ENCODE peak calls at places on chromosomes 7 and 10, in seven cellular contexts. O is GM23338, L is hepatocyte, Y is MM.1S, X is PC-3, S is neural progenitor cell, F is OCI-LY7. V is an unnamed sample.

GRCh38 chr7:22723642-22724041 is 3.4 kb upstream of the IL6 start:
- DNase-seq in S (no peak), L (no peak), Y (no peak), X (no peak), O (no peak), F (no peak), V (no peak)

GRCh38 chr10:104767745-104768144 is 126.7 kb downstream of the SORCS3 start:
- DNase-seq in Y (no peak), L (no peak), X (no peak), O (no peak), S (no peak), F (no peak), V (peak; percentile 13)

GRCh38 chr10:126080879-126081331 is 184.5 kb downstream of the FANK1 start:
- DNase-seq in F (no peak), Y (no peak), O (no peak), L (no peak), X (no peak), S (no peak), V (no peak)

GRCh38 chr10:23173549-23174074 is 18.5 kb upstream of the PTF1A start:
- DNase-seq in S (peak; percentile 69), O (peak; percentile 49), L (no peak), F (no peak), Y (no peak), X (no peak), V (no peak)

GRCh38 chr10:34492081-34492480 is 323.0 kb downstream of the PARD3 start:
- DNase-seq in Y (no peak), S (no peak), L (no peak), X (peak; percentile 94), O (no peak), F (no peak), V (no peak)

GRCh38 chr7:41292457-41292856 is 410.4 kb downstream of the INHBA start:
- DNase-seq in S (no peak), L (no peak), F (no peak), O (no peak), X (peak; percentile 93), Y (no peak), V (no peak)

GRCh38 chr7:29287366-29287765 is 92.8 kb downstream of the CHN2 start:
- DNase-seq in F (no peak), L (no peak), Y (no peak), X (peak; percentile 90), S (no peak), O (no peak), V (peak; percentile 64)

GRCh38 chr10:133253313-133253955 is 15.8 kb downstream of the VENTX start:
- DNase-seq in F (no peak), O (no peak), Y (no peak), X (no peak), L (no peak), S (no peak), V (no peak)

GRCh38 chr10:76779163-76779820 is 858.3 kb downstream of the KCNMA1 start:
- DNase-seq in F (no peak), O (peak; percentile 77), X (peak; percentile 64), S (peak; percentile 68), Y (no peak), L (peak; percentile 40), V (no peak)

GRCh38 chr7:14836571-14837189 is 65.9 kb downstream of the DGKB start:
- DNase-seq in L (peak; percentile 34), Y (no peak), S (peak; percentile 84), F (no peak), X (peak; percentile 84), O (peak; percentile 88), V (peak; percentile 10)

GRCh38 chr10:43170491-43170890 is 32.2 kb downstream of the CSGALNACT2 start:
- DNase-seq in Y (no peak), O (peak; percentile 40), S (no peak), X (peak; percentile 52), L (peak; percentile 16), F (no peak), V (no peak)

GRCh38 chr10:666237-667012 is 23.0 kb downstream of the DIP2C start:
- DNase-seq in S (no peak), F (no peak), X (no peak), O (no peak), Y (no peak), L (no peak), V (no peak)

GRCh38 chr10:44864042-44864436 is 47.1 kb upstream of the TMEM72 start:
- DNase-seq in F (no peak), O (peak; percentile 73), S (peak; percentile 74), L (peak; percentile 78), Y (no peak), X (peak; percentile 37), V (no peak)

GRCh38 chr7:14381306-14381705 is 391.8 kb upstream of the ETV1 start:
- DNase-seq in O (no peak), F (no peak), S (no peak), X (peak; percentile 24), L (no peak), Y (no peak), V (no peak)

GRCh38 chr7:158865462-158865922 is 9.1 kb downstream of the DYNC2I1 start:
- DNase-seq in X (no peak), Y (no peak), F (no peak), S (no peak), O (no peak), L (peak; percentile 60), V (no peak)

GRCh38 chr10:8061274-8062211 is 7.1 kb downstream of the GATA3 start:
- DNase-seq in F (no peak), Y (no peak), L (no peak), X (no peak), O (peak; percentile 55), S (peak; percentile 50), V (no peak)

DNA sequence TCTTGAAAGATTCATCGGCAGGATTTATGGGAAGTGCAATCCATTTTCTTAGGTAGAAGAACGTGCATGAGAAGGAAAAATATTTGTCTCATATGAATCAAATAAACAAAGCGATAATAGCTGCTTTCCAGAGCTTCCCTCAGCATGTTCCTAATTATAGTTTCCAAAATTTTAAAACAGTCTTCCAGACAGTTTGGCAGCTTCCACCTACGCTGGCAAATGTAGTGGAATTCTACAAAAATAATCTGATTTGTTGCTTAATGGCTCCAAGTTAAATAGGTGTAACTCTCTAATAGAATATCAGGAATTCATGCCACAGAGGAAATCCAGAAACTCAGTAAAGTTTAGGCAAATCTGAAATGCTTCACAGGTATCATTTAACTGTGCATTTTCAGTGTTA is 23.3 kb upstream of the AGBL3 start:
- DNase-seq in O (no peak), S (no peak), F (no peak), Y (no peak), X (no peak), L (no peak), V (no peak)
- TF ChIP-seq EZH2phosphoT487 in O (no peak), S (no peak), F (no peak), Y (no peak), X (no peak), L (no peak), V (no peak)

GRCh38 chr10:18364987-18365775 is 225.0 kb downstream of the CACNB2 start:
- DNase-seq in X (no peak), O (no peak), L (no peak), S (no peak), Y (no peak), F (no peak), V (no peak)

GRCh38 chr10:18362892-18363291 is 222.7 kb downstream of the CACNB2 start:
- DNase-seq in L (no peak), F (no peak), O (no peak), Y (peak; percentile 35), S (no peak), X (no peak), V (no peak)

GRCh38 chr10:18359839-18360238 is 219.6 kb downstream of the CACNB2 start:
- DNase-seq in X (no peak), O (no peak), Y (no peak), S (no peak), F (no peak), L (peak; percentile 22), V (no peak)
- TF ChIP-seq EZH2phosphoT487 in X (no peak), O (no peak), Y (no peak), S (no peak), F (no peak), L (no peak), V (no peak)

DNA sequence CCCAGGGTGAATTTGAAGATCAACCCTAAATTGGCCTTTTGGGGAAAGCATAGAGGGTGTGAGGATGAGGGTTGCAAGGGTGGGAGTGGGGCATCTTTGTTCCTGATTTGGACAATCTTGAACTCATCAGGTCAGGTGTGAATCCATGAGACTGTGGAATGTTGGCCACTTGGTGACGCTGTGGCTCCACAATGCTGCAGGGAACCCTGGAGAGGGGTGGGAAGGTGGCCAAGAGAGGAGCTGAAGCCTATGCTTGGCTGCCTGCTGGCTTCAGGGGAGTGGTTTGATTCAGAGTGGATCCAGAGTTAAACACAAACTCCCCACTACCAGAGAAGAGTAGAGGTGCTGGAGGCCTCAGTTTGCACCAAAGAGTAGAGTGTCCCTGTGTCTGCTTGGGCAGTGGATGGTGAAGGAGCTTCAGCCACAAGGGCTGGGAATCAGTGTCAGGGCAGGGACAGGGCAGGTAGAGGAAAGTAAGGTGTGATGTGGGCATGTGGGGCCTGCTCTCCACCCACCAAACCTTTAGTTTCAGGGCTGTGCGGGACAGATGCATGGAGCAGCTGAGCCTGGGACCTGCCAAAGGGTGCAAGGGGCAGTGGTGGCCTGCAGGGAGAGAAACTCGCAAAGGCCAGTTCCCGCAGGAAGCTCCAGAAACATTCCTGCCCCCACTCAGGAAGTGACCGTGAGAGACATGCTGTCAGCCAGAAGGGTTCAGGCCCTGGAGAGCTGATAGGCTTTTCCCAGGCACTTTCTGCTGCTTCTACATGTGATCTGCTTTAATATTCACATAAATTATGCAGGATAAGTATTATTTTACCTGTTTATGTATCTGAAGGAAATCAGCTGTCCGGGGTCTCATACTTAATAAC is 81.0 kb upstream of the PRSS58 start:
- DNase-seq in O (peak; percentile 86), L (no peak), F (no peak), Y (no peak), S (peak; percentile 61), X (peak; percentile 61), V (peak; percentile 48)
- TF ChIP-seq EZH2phosphoT487 in O (no peak), L (no peak), F (no peak), Y (no peak), S (no peak), X (no peak), V (no peak)

GRCh38 chr10:87925570-87925969 is 62.1 kb downstream of the PTEN start:
- DNase-seq in O (no peak), X (no peak), L (no peak), Y (no peak), F (no peak), S (no peak), V (no peak)
- TF ChIP-seq EZH2phosphoT487 in O (no peak), X (no peak), L (no peak), Y (no peak), F (no peak), S (no peak), V (no peak)

GRCh38 chr7:12436126-12436525 is 32.5 kb upstream of the VWDE start:
- DNase-seq in X (peak; percentile 63), F (no peak), S (no peak), L (no peak), O (no peak), Y (no peak), V (no peak)

GRCh38 chr7:12440229-12440628 is 36.6 kb upstream of the VWDE start:
- DNase-seq in O (no peak), X (no peak), L (no peak), F (no peak), Y (no peak), S (no peak), V (no peak)

GRCh38 chr7:12434012-12434642 is 30.5 kb upstream of the VWDE start:
- DNase-seq in O (peak; percentile 26), F (peak; percentile 3), S (no peak), Y (peak; percentile 31), X (peak; percentile 37), L (no peak), V (no peak)

GRCh38 chr7:12431886-12432285 is 28.2 kb upstream of the VWDE start:
- DNase-seq in X (peak; percentile 33), O (peak; percentile 22), L (peak; percentile 37), S (peak; percentile 45), Y (no peak), F (no peak), V (no peak)

GRCh38 chr7:12436896-12437535 is 33.4 kb upstream of the VWDE start:
- DNase-seq in F (peak; percentile 31), S (peak; percentile 64), X (peak; percentile 68), Y (peak; percentile 17), O (peak; percentile 72), L (peak; percentile 42), V (no peak)
- TF ChIP-seq EZH2phosphoT487 in F (no peak), S (no peak), X (no peak), Y (no peak), O (no peak), L (no peak), V (no peak)